ENCODE peak calls at places on chromosomes 5 and 9, in seven cellular contexts. X is CD8-positive, alpha-beta memory T cell; N is activated CD4-positive, alpha-beta T cell treated with anti-CD3 and anti-CD28 coated beads, Interleukin-2, amount 50 U/mL, for 4 hours; U is activated T-cell treated with anti-CD3 and anti-CD28 coated beads for 1 hour; V is HT1080; F is endothelial cell; T is iPS-NIHi11. G is an unnamed sample.

GRCh38 chr9:36729902-36730301 is 157.2 kb downstream of the MELK start:
- DNase-seq in X (no peak), N (no peak), U (no peak), V (peak; percentile 26), F (no peak), T (no peak), G (no peak)

GRCh38 chr9:14344846-14345585 is 31.1 kb upstream of the NFIB start:
- DNase-seq in X (no peak), N (no peak), U (no peak), V (no peak), F (no peak), T (no peak), G (no peak)

GRCh38 chr5:76290321-76290757 is 112.7 kb upstream of the IQGAP2 start:
- DNase-seq in X (no peak), N (no peak), U (no peak), V (no peak), F (no peak), T (no peak), G (no peak)

GRCh38 chr5:83742089-83742488 is 21.4 kb upstream of the HAPLN1 start:
- DNase-seq in X (no peak), N (no peak), U (no peak), V (no peak), F (no peak), T (no peak), G (no peak)

GRCh38 chr9:93522736-93523135 is 53.6 kb upstream of the PHF2 start:
- DNase-seq in X (no peak), N (no peak), U (no peak), V (no peak), F (no peak), T (no peak), G (no peak)

GRCh38 chr9:34334337-34334824 is 5.0 kb downstream of the NUDT2 start:
- DNase-seq in X (no peak), N (no peak), U (no peak), V (peak; percentile 29), F (no peak), T (no peak), G (no peak)

GRCh38 chr9:7305677-7306076 is 493.9 kb downstream of the DMAC1 start:
- DNase-seq in X (no peak), N (no peak), U (no peak), V (no peak), F (no peak), T (no peak), G (no peak)

GRCh38 chr5:169176686-169177430 is 124.1 kb downstream of the SLIT3 start:
- DNase-seq in X (no peak), N (no peak), U (no peak), V (no peak), F (no peak), T (no peak), G (no peak)

GRCh38 chr5:146877783-146878470 is 630 bp downstream of the PPP2R2B start:
- DNase-seq in X (peak; percentile 32), N (no peak), U (no peak), V (no peak), F (peak; percentile 47), T (peak; percentile 63), G (peak; percentile 57)

GRCh38 chr5:59039003-59039295 is 456.1 kb downstream of the RAB3C start:
- DNase-seq in X (no peak), N (no peak), U (no peak), V (no peak), F (peak; percentile 36), T (peak; percentile 60), G (no peak)

GRCh38 chr9:78038620-78039300 is 7.1 kb upstream of the GNAQ start:
- DNase-seq in X (no peak), N (no peak), U (no peak), V (no peak), F (no peak), T (no peak), G (no peak)

GRCh38 chr5:122252319-122252718 is 59.7 kb upstream of the SNCAIP start:
- DNase-seq in X (no peak), N (no peak), U (no peak), V (no peak), F (no peak), T (no peak), G (no peak)

GRCh38 chr9:100602302-100602930 is 24.5 kb downstream of the CAVIN4 start:
- DNase-seq in X (no peak), N (no peak), U (no peak), V (peak; percentile 53), F (peak; percentile 61), T (peak; percentile 47), G (no peak)

GRCh38 chr9:116039312-116039711 is 114.3 kb upstream of the PAPPA start:
- DNase-seq in X (no peak), N (no peak), U (no peak), V (no peak), F (no peak), T (no peak), G (no peak)

GRCh38 chr5:54944364-54944763 is 41.0 kb downstream of the ESM1 start:
- DNase-seq in X (peak; percentile 45), N (peak; percentile 11), U (peak; percentile 19), V (peak; percentile 20), F (peak; percentile 18), T (peak; percentile 26), G (no peak)

GRCh38 chr5:96279796-96280542 is 153.1 kb downstream of the PCSK1 start:
- DNase-seq in X (no peak), N (no peak), U (no peak), V (peak; percentile 86), F (no peak), T (no peak), G (no peak)

GRCh38 chr5:83474170-83474796 is 2.7 kb downstream of the VCAN start:
- DNase-seq in X (peak; percentile 5), N (no peak), U (no peak), V (peak; percentile 95), F (peak; percentile 77), T (peak; percentile 78), G (no peak)

GRCh38 chr5:40654377-40655006 is 25.2 kb upstream of the PTGER4 start:
- DNase-seq in X (no peak), N (no peak), U (no peak), V (no peak), F (no peak), T (no peak), G (no peak)

GRCh38 chr5:140672455-140673186 is 755 bp downstream of the DND1 start:
- DNase-seq in X (no peak), N (no peak), U (no peak), V (no peak), F (peak; percentile 40), T (peak; percentile 22), G (peak; percentile 10)

GRCh38 chr9:120942186-120943001 is 15.8 kb upstream of the TRAF1 start:
- DNase-seq in X (no peak), N (no peak), U (no peak), V (no peak), F (no peak), T (peak; percentile 50), G (no peak)

GRCh38 chr5:150517272-150518152 is 9.6 kb downstream of the NDST1 start:
- DNase-seq in X (no peak), N (no peak), U (no peak), V (peak; percentile 91), F (no peak), T (peak; percentile 68), G (no peak)

GRCh38 chr5:61330341-61330878 is 1.6 kb upstream of the ZSWIM6 start:
- DNase-seq in X (no peak), N (peak; percentile 5), U (peak; percentile 7), V (peak; percentile 53), F (peak; percentile 34), T (peak; percentile 57), G (no peak)

GRCh38 chr5:105428461-105429129 is 1866.0 kb upstream of the NUDT12 start:
- DNase-seq in X (no peak), N (no peak), U (no peak), V (no peak), F (no peak), T (no peak), G (no peak)

GRCh38 chr5:119578937-119579336 is 50.4 kb upstream of the FAM170A start:
- DNase-seq in X (no peak), N (no peak), U (no peak), V (peak; percentile 69), F (peak; percentile 38), T (peak; percentile 74), G (no peak)

GRCh38 chr9:99189186-99189585 is 32.6 kb downstream of the ALG2 start:
- DNase-seq in X (no peak), N (no peak), U (no peak), V (no peak), F (no peak), T (no peak), G (no peak)

GRCh38 chr5:122715095-122715494 is 59.8 kb upstream of the SNX2 start:
- DNase-seq in X (no peak), N (no peak), U (no peak), V (peak; percentile 50), F (no peak), T (no peak), G (no peak)

GRCh38 chr9:6305954-6306563 is 22.1 kb upstream of the TPD52L3 start:
- DNase-seq in X (no peak), N (no peak), U (no peak), V (peak; percentile 34), F (no peak), T (peak; percentile 36), G (no peak)

G was measured in anterior cingulate cortex.